ENCODE peak calls at places on chromosome 3, in eight cellular contexts. G is H1, M is dorsolateral prefrontal cortex, E is GM23338, N is PC-3, L is IMR-90, F is mammary epithelial cell, B is mesendoderm. X is an unnamed sample.

GRCh38 chr3:120304569-120305090 is 19.6 kb upstream of the GPR156 start:
- DNase-seq in E (no peak), L (no peak), F (no peak), G (no peak), B (no peak), N (peak), M (no peak), X (no peak)

GRCh38 chr3:54557538-54558419 is 370.1 kb downstream of the LRTM1 start:
- DNase-seq in N (no peak), F (peak), B (peak), M (no peak), G (no peak), E (no peak), L (no peak), X (no peak)

GRCh38 chr3:9403463-9403862 is 6.0 kb downstream of the SETD5 start:
- DNase-seq in F (no peak), L (no peak), B (no peak), G (no peak), N (no peak), E (no peak), M (no peak), X (no peak)

GRCh38 chr3:72203105-72203504 is 418.2 kb upstream of the PROK2 start:
- DNase-seq in F (no peak), L (no peak), N (no peak), E (no peak), M (no peak), B (no peak), G (no peak), X (no peak)

GRCh38 chr3:193190387-193190786 is 50.6 kb upstream of the PLAAT1 start:
- DNase-seq in B (peak), E (peak), F (peak), G (peak), M (no peak), L (no peak), N (peak), X (peak)

GRCh38 chr3:159263750-159264561 is 462.1 kb downstream of the MFSD1 start:
- DNase-seq in L (peak), M (no peak), E (peak), B (peak), F (peak), N (peak), G (no peak), X (no peak)

GRCh38 chr3:42025388-42026138 is 63.7 kb upstream of the ULK4 start:
- DNase-seq in B (peak), M (peak), L (peak), G (no peak), F (peak), N (peak), E (peak), X (peak)

GRCh38 chr3:142976621-142977398 is 13.3 kb upstream of the PAQR9 start:
- DNase-seq in N (peak), E (peak), G (no peak), F (peak), B (peak), M (no peak), L (peak), X (no peak)

GRCh38 chr3:87145553-87145952 is 81.6 kb upstream of the CHMP2B start:
- DNase-seq in M (peak), L (peak), N (peak), G (peak), F (peak), E (peak), B (peak), X (peak)

GRCh38 chr3:147369671-147370123 is 36.6 kb downstream of the ZIC4 start:
- DNase-seq in F (no peak), L (no peak), B (no peak), M (no peak), E (no peak), N (no peak), G (no peak), X (no peak)

GRCh38 chr3:25843332-25843731 is 53.4 kb downstream of the OXSM start:
- DNase-seq in L (peak), M (no peak), E (no peak), N (peak), G (no peak), F (no peak), B (no peak), X (no peak)

GRCh38 chr3:49244589-49245205 is 32.3 kb downstream of the C3orf62 start:
- DNase-seq in N (peak), B (peak), E (no peak), G (no peak), F (peak), L (peak), M (no peak), X (no peak)

GRCh38 chr3:161648071-161648470 is 151.5 kb downstream of the OTOL1 start:
- DNase-seq in L (no peak), M (no peak), F (no peak), G (no peak), N (no peak), E (no peak), B (no peak), X (no peak)

GRCh38 chr3:159732172-159733111 is 256.2 kb upstream of the IL12A start:
- DNase-seq in E (peak), N (peak), M (no peak), B (peak), G (peak), F (peak), L (peak), X (no peak)

GRCh38 chr3:192772495-192772894 is 45.2 kb upstream of the FGF12 start:
- DNase-seq in E (peak), N (peak), G (peak), M (peak), F (peak), L (peak), B (peak), X (no peak)

GRCh38 chr3:95154775-95155174 is 1091.9 kb downstream of the NSUN3 start:
- DNase-seq in L (no peak), F (peak), N (peak), M (no peak), E (no peak), G (no peak), B (no peak), X (no peak)

GRCh38 chr3:43161684-43162512 is 56.0 kb upstream of the POMGNT2 start:
- DNase-seq in F (no peak), N (peak), G (no peak), L (peak), M (no peak), E (peak), B (peak), X (no peak)

GRCh38 chr3:31804251-31805051 is 176.6 kb downstream of the OSBPL10 start:
- DNase-seq in B (peak), L (no peak), F (no peak), N (peak), E (no peak), G (no peak), M (no peak), X (no peak)

GRCh38 chr3:50275996-50276761 is 2.7 kb upstream of the LSMEM2 start:
- DNase-seq in F (no peak), B (no peak), E (peak), N (no peak), G (no peak), L (no peak), M (no peak), X (no peak)

GRCh38 chr3:187900961-187901755 is 155.9 kb upstream of the BCL6 start:
- DNase-seq in L (no peak), N (no peak), F (no peak), E (no peak), B (no peak), M (no peak), G (no peak), X (no peak)

GRCh38 chr3:101070260-101071121 is 77.3 kb upstream of the ABI3BP start:
- DNase-seq in E (peak), G (peak), N (peak), L (no peak), B (peak), M (no peak), F (no peak), X (peak)

GRCh38 chr3:186627852-186628414 is 12.3 kb upstream of the FETUB start:
- DNase-seq in B (no peak), N (no peak), F (no peak), E (no peak), M (no peak), G (no peak), L (no peak), X (no peak)

GRCh38 chr3:72320911-72321385 is 527.3 kb downstream of the SHQ1 start:
- DNase-seq in N (no peak), E (no peak), B (no peak), F (no peak), G (no peak), L (no peak), M (no peak), X (no peak)

GRCh38 chr3:106611123-106611522 is 742.3 kb upstream of the CBLB start:
- DNase-seq in M (no peak), E (no peak), L (no peak), N (no peak), G (no peak), B (no peak), F (no peak), X (no peak)

GRCh38 chr3:98022978-98023820 is 11.9 kb downstream of the GABRR3 start:
- DNase-seq in G (peak), F (peak), E (peak), L (peak), B (peak), M (peak), N (peak), X (peak)

GRCh38 chr3:70740872-70741271 is 428.4 kb upstream of the MDFIC2 start:
- DNase-seq in G (no peak), N (no peak), B (no peak), F (no peak), L (no peak), E (no peak), M (no peak), X (no peak)

GRCh38 chr3:70738310-70738681 is 425.9 kb upstream of the MDFIC2 start:
- DNase-seq in B (no peak), F (peak), E (no peak), L (no peak), G (no peak), M (no peak), N (peak), X (no peak)

GRCh38 chr3:70742081-70742480 is 429.6 kb upstream of the MDFIC2 start:
- DNase-seq in L (no peak), G (no peak), B (no peak), M (no peak), N (no peak), E (no peak), F (no peak), X (no peak)

GRCh38 chr3:70737656-70738309 is 425.3 kb upstream of the MDFIC2 start:
- DNase-seq in L (no peak), B (no peak), E (no peak), M (no peak), G (no peak), N (peak), F (no peak), X (no peak)

GRCh38 chr3:70740082-70740481 is 427.6 kb upstream of the MDFIC2 start:
- DNase-seq in B (no peak), N (no peak), G (no peak), E (no peak), M (no peak), L (no peak), F (no peak), X (no peak)
- H3K27ac ChIP-seq in B (no peak), N (no peak), G (no peak), E (no peak), M (no peak), L (no peak), F (no peak), X (no peak)

DNA sequence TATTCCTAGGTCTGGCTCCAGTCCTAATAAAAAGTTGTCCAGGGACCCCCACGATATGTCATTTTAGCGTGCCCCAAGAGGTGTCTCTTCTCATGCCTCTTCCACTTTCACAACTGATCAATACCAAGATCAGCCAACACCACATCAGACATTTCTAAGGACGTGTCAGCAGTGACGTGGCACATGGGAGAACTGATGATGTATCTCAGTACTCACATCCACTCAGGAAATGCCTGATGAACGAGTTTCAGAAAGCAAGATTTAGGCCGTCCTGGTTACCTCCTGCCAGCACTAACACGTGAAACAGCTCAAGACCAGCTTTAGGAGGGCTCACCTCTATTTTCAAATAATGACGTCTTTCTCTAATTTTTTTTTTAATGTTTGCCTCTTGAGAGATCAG is 19.6 kb downstream of the VGLL4 start:
- DNase-seq in N (peak), L (peak), E (no peak), G (no peak), B (no peak), F (peak), M (no peak), X (no peak)
- H3K27ac ChIP-seq in N (no peak), L (no peak), E (no peak), G (peak), B (no peak), F (no peak), M (no peak), X (no peak)

DNA sequence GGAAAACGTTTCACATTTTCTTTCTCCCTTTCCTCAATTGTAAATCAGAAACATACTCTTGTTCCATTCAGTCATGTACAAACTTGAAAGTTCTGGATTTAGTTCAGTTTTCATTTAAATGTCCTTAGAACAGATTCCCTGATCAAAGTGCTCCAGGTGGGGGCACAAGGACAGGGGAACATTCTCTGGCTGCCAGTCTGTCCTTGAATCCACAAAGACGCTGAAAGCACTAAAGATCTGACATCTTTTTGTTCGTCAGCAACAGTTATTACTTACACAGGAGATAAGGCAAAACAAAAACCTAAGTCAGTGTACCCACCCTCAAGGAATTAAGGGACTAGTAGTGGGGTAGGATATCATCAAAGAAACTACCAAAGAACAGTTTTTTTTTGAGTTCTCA is 139.2 kb downstream of the GHSR start:
- DNase-seq in F (no peak), G (no peak), M (no peak), E (no peak), B (peak), L (no peak), N (no peak), X (no peak)
- H3K27ac ChIP-seq in F (no peak), G (no peak), M (no peak), E (peak), B (no peak), L (no peak), N (no peak), X (no peak)

GRCh38 chr3:113804701-113805100 is 33.9 kb upstream of the GRAMD1C start:
- DNase-seq in E (no peak), G (no peak), B (no peak), F (no peak), N (no peak), L (no peak), M (no peak), X (no peak)
- H3K27ac ChIP-seq in E (no peak), G (no peak), B (no peak), F (no peak), N (no peak), L (no peak), M (no peak), X (no peak)

DNA sequence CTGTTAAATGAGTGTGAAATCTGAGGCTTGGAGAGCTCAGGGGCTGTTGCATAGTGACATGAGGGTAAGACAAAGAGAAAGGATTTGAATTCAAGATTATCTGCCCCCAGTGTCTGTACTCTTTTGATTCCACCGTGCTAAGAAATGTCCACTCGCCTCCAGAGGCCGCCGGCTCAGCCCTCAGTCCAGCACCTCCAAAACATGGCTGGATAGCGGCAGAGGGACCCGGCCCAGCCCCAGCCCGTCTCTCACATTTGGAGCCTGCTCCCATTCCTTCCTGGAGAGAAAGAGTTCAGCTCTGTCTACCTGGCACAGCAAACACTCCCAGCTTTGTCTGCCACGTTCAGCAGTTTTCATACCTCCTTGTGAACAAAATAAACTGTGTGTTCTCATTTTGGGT is 84.8 kb upstream of the IQSEC1 start:
- DNase-seq in F (no peak), E (no peak), B (no peak), G (no peak), M (no peak), L (no peak), N (no peak), X (no peak)
- H3K27ac ChIP-seq in F (no peak), E (no peak), B (no peak), G (no peak), M (no peak), L (no peak), N (no peak), X (no peak)